ENCODE peak calls at places on chromosomes 2 and 18, in six cellular contexts. T is stomach, S is Peyer's patch, O is cardiac fibroblast, D is coronary artery, C is upper lobe of left lung. G is an unnamed sample.

GRCh38 chr18:66316708-66317107 is 287.2 kb downstream of the CDH19 start:
- DNase-seq in T (no peak), S (no peak), O (no peak), D (no peak), C (no peak), G (no peak)

GRCh38 chr2:160292225-160292624 is 92.2 kb upstream of the ITGB6 start:
- DNase-seq in T (no peak), S (no peak), O (peak), D (no peak), C (no peak), G (no peak)

GRCh38 chr2:88671786-88672427 is 19.6 kb upstream of the RPIA start:
- DNase-seq in T (no peak), S (no peak), O (peak), D (no peak), C (no peak), G (no peak)

GRCh38 chr2:139480251-139480650 is 700.1 kb upstream of the NXPH2 start:
- DNase-seq in T (no peak), S (no peak), O (no peak), D (no peak), C (no peak), G (no peak)

GRCh38 chr2:5520352-5520996 is 171.7 kb upstream of the SOX11 start:
- DNase-seq in T (no peak), S (no peak), O (no peak), D (no peak), C (no peak), G (no peak)

GRCh38 chr2:125386074-125386473 is 1269.9 kb upstream of the GYPC start:
- DNase-seq in T (no peak), S (no peak), O (no peak), D (no peak), C (no peak), G (no peak)

GRCh38 chr18:61606759-61607158 is 273.5 kb downstream of the CDH20 start:
- DNase-seq in T (peak), S (no peak), O (peak), D (no peak), C (peak), G (peak)

GRCh38 chr2:25257032-25257455 is 84.7 kb downstream of the DNMT3A start:
- DNase-seq in T (no peak), S (no peak), O (peak), D (no peak), C (no peak), G (no peak)

GRCh38 chr2:38446972-38447561 is 70.0 kb upstream of the ATL2 start:
- DNase-seq in T (no peak), S (no peak), O (no peak), D (no peak), C (no peak), G (no peak)

GRCh38 chr2:171855401-171855800 is 38.6 kb downstream of the SLC25A12 start:
- DNase-seq in T (no peak), S (no peak), O (peak), D (no peak), C (no peak), G (no peak)

GRCh38 chr2:193584522-193584938 is 1389.8 kb upstream of the TMEFF2 start:
- DNase-seq in T (no peak), S (no peak), O (peak), D (no peak), C (no peak), G (no peak)

GRCh38 chr2:96527052-96527964 is 9.2 kb upstream of the ARID5A start:
- DNase-seq in T (no peak), S (peak), O (peak), D (no peak), C (no peak), G (no peak)

GRCh38 chr2:183186296-183186695 is 62.1 kb downstream of the NUP35 start:
- DNase-seq in T (no peak), S (no peak), O (no peak), D (no peak), C (no peak), G (no peak)

GRCh38 chr2:170743530-170744239 is 26.5 kb upstream of the ERICH2 start:
- DNase-seq in T (no peak), S (no peak), O (no peak), D (no peak), C (peak), G (no peak)

GRCh38 chr2:64327510-64328414 is 126.2 kb upstream of the LGALSL start:
- DNase-seq in T (no peak), S (peak), O (peak), D (no peak), C (peak), G (peak)

GRCh38 chr18:33282142-33282541 is 158.4 kb downstream of the CCDC178 start:
- DNase-seq in T (no peak), S (no peak), O (no peak), D (no peak), C (no peak), G (peak)

GRCh38 chr2:62266433-62267038 is 70.6 kb downstream of the B3GNT2 start:
- DNase-seq in T (no peak), S (no peak), O (peak), D (no peak), C (no peak), G (no peak)

GRCh38 chr2:21361406-21361805 is 237.6 kb downstream of the TDRD15 start:
- DNase-seq in T (no peak), S (no peak), O (no peak), D (no peak), C (no peak), G (no peak)

GRCh38 chr2:21362101-21362500 is 238.3 kb downstream of the TDRD15 start:
- DNase-seq in T (no peak), S (no peak), O (no peak), D (no peak), C (no peak), G (no peak)

GRCh38 chr2:21367421-21367820 is 243.7 kb downstream of the TDRD15 start:
- DNase-seq in T (no peak), S (no peak), O (no peak), D (no peak), C (no peak), G (no peak)

GRCh38 chr2:21358971-21359370 is 235.2 kb downstream of the TDRD15 start:
- DNase-seq in T (no peak), S (no peak), O (no peak), D (no peak), C (no peak), G (no peak)

DNA sequence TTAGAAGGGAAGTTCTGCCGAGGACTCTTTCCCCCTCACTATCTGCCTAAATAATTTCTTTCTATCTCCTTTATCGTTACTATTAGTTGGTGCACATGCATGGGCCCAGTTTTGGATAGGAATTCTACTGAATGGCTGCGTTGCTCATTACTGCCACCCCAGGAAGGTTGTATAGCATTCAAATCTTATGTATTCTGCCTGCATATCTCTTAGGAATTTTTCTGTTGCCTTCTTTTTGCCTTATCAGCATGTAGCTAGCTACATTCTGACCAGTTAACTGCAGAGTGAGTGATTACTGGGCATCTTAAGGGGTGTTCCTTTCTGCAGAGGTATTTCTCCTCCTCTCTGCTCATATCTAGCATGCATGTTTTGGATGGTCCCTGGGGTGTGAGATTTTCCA is 239.6 kb downstream of the TDRD15 start:
- DNase-seq in T (no peak), S (no peak), O (no peak), D (no peak), C (no peak), G (no peak)
- TF ChIP-seq CTCF in T (no peak), S (no peak), O (no peak), D (no peak), C (no peak), G (no peak)

DNA sequence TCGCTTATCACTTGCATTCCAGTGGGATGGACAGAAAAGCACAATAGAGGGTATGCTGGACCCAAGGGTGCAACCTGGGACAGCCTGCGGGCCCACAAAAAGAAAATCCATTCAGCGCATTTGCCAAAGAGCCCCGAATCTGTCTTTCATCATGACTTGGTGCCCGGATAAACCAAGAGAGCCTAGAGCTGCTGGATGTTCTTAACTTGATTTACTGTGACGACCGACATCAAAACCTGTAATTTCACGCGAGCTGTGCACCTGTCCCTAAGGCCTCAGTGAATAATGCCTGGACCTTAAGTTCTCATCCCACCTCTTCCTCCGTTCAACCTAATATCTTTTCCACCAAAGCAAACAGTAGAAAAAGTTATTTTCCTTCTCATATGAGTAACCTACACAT is 115.5 kb upstream of the ACKR3 start:
- DNase-seq in T (no peak), S (no peak), O (no peak), D (no peak), C (no peak), G (no peak)
- TF ChIP-seq CTCF in T (no peak), S (no peak), O (no peak), D (no peak), C (no peak), G (no peak)

DNA sequence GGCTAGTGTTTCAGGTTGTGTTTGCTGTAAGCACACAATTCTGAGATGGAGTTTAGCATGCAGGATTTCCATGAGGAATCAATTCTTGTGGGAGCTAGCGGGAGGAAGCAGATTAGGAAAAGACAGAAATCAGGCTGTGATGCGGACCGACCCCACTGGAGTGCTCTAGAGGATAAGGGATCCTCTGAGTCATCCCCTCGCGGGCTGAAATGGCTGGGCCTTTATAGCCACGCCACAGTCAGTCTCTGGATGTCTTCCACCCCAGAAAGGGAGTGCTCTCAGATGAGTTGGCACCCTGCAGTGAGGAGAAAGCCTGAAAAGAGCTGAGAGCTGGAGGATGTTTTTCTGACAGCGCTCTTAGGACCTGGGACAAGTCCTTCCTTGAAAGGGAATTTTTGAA is 102.4 kb downstream of the GALNT3 start:
- DNase-seq in T (no peak), S (no peak), O (peak), D (no peak), C (no peak), G (no peak)
- TF ChIP-seq CTCF in T (no peak), S (no peak), O (no peak), D (no peak), C (no peak), G (peak)

GRCh38 chr2:103230813-103231212 is 469.0 kb downstream of the TMEM182 start:
- DNase-seq in T (no peak), S (no peak), O (no peak), D (no peak), C (no peak), G (no peak)

GRCh38 chr2:103232882-103233281 is 471.1 kb downstream of the TMEM182 start:
- DNase-seq in T (no peak), S (no peak), O (no peak), D (no peak), C (no peak), G (no peak)

GRCh38 chr2:103235283-103235682 is 473.5 kb downstream of the TMEM182 start:
- DNase-seq in T (no peak), S (no peak), O (no peak), D (no peak), C (no peak), G (no peak)
- TF ChIP-seq CTCF in T (no peak), S (no peak), O (no peak), D (no peak), C (no peak), G (no peak)

GRCh38 chr2:224286923-224287322 is 115.0 kb downstream of the FAM124B start:
- DNase-seq in T (no peak), S (no peak), O (no peak), D (no peak), C (no peak), G (no peak)
- TF ChIP-seq CTCF in T (no peak), S (no peak), O (peak), D (no peak), C (no peak), G (no peak)

G was measured in osteocyte.